ENCODE peak calls at places on chromosomes 16 and 17, in six cellular contexts. One of them, this sample, is unnamed.

GRCh38 chr16:49755291-49755611 is 100.7 kb downstream of the ZNF423 start:
- DNase-seq in nephron progenitor cell: no peak
- DNase-seq in heart left ventricle: peak
- DNase-seq in mucosa of descending colon: no peak
- DNase-seq in esophagus squamous epithelium: no peak
- DNase-seq in BJ: no peak
- DNase-seq in this sample: peak

GRCh38 chr16:56608876-56609462 is 585 bp downstream of the MT2A start:
- DNase-seq in nephron progenitor cell: no peak
- DNase-seq in heart left ventricle: no peak
- DNase-seq in mucosa of descending colon: no peak
- DNase-seq in esophagus squamous epithelium: no peak
- DNase-seq in BJ: no peak
- DNase-seq in this sample: no peak

GRCh38 chr17:7307686-7308624 is 527 bp downstream of the EIF5A start:
- DNase-seq in nephron progenitor cell: peak
- DNase-seq in heart left ventricle: peak
- DNase-seq in mucosa of descending colon: peak
- DNase-seq in esophagus squamous epithelium: no peak
- DNase-seq in BJ: no peak
- DNase-seq in this sample: no peak

GRCh38 chr16:69619514-69619913 is 53.7 kb downstream of the NFAT5 start:
- DNase-seq in nephron progenitor cell: no peak
- DNase-seq in heart left ventricle: no peak
- DNase-seq in mucosa of descending colon: no peak
- DNase-seq in esophagus squamous epithelium: no peak
- DNase-seq in BJ: no peak
- DNase-seq in this sample: no peak

GRCh38 chr17:3911271-3912053 is 4.8 kb downstream of the P2RX1 start:
- DNase-seq in nephron progenitor cell: no peak
- DNase-seq in heart left ventricle: peak
- DNase-seq in mucosa of descending colon: peak
- DNase-seq in esophagus squamous epithelium: no peak
- DNase-seq in BJ: no peak
- DNase-seq in this sample: no peak

GRCh38 chr16:1180772-1181714 is 28.1 kb downstream of the CACNA1H start:
- DNase-seq in nephron progenitor cell: peak
- DNase-seq in heart left ventricle: peak
- DNase-seq in mucosa of descending colon: no peak
- DNase-seq in esophagus squamous epithelium: no peak
- DNase-seq in BJ: no peak
- DNase-seq in this sample: no peak

GRCh38 chr16:24858219-24859041 is 12.7 kb downstream of the SLC5A11 start:
- DNase-seq in nephron progenitor cell: peak
- DNase-seq in heart left ventricle: peak
- DNase-seq in mucosa of descending colon: no peak
- DNase-seq in esophagus squamous epithelium: no peak
- DNase-seq in BJ: no peak
- DNase-seq in this sample: no peak

GRCh38 chr16:72530434-72530833 is 358.5 kb upstream of the PMFBP1 start:
- DNase-seq in nephron progenitor cell: no peak
- DNase-seq in heart left ventricle: no peak
- DNase-seq in mucosa of descending colon: no peak
- DNase-seq in esophagus squamous epithelium: no peak
- DNase-seq in BJ: no peak
- DNase-seq in this sample: peak

GRCh38 chr16:11783319-11784047 is 13.6 kb downstream of the ZC3H7A start:
- DNase-seq in nephron progenitor cell: no peak
- DNase-seq in heart left ventricle: no peak
- DNase-seq in mucosa of descending colon: no peak
- DNase-seq in esophagus squamous epithelium: no peak
- DNase-seq in BJ: no peak
- DNase-seq in this sample: no peak

GRCh38 chr16:3180445-3180878 is 7.5 kb upstream of the OR1F1 start:
- DNase-seq in nephron progenitor cell: no peak
- DNase-seq in heart left ventricle: no peak
- DNase-seq in mucosa of descending colon: no peak
- DNase-seq in esophagus squamous epithelium: no peak
- DNase-seq in BJ: no peak
- DNase-seq in this sample: no peak

GRCh38 chr17:10751569-10751968 is 21.7 kb upstream of the TMEM220 start:
- DNase-seq in nephron progenitor cell: no peak
- DNase-seq in heart left ventricle: no peak
- DNase-seq in mucosa of descending colon: no peak
- DNase-seq in esophagus squamous epithelium: no peak
- DNase-seq in BJ: no peak
- DNase-seq in this sample: no peak

GRCh38 chr16:51399908-51400670 is 249.0 kb upstream of the SALL1 start:
- DNase-seq in nephron progenitor cell: no peak
- DNase-seq in heart left ventricle: no peak
- DNase-seq in mucosa of descending colon: no peak
- DNase-seq in esophagus squamous epithelium: no peak
- DNase-seq in BJ: no peak
- DNase-seq in this sample: no peak

GRCh38 chr17:39927928-39928867 is 666 bp downstream of the LRRC3C start:
- DNase-seq in nephron progenitor cell: peak
- DNase-seq in heart left ventricle: peak
- DNase-seq in mucosa of descending colon: peak
- DNase-seq in esophagus squamous epithelium: no peak
- DNase-seq in BJ: no peak
- DNase-seq in this sample: no peak

GRCh38 chr16:54026456-54026855 is 260.1 kb downstream of the IRX3 start:
- DNase-seq in nephron progenitor cell: no peak
- DNase-seq in heart left ventricle: no peak
- DNase-seq in mucosa of descending colon: no peak
- DNase-seq in esophagus squamous epithelium: no peak
- DNase-seq in BJ: no peak
- DNase-seq in this sample: no peak

GRCh38 chr17:77288115-77288619 is 147.4 kb downstream of the SEC14L1 start:
- DNase-seq in nephron progenitor cell: no peak
- DNase-seq in heart left ventricle: no peak
- DNase-seq in mucosa of descending colon: peak
- DNase-seq in esophagus squamous epithelium: no peak
- DNase-seq in BJ: no peak
- DNase-seq in this sample: no peak

GRCh38 chr16:89350701-89351380 is 133.3 kb downstream of the ZNF778 start:
- DNase-seq in nephron progenitor cell: no peak
- DNase-seq in heart left ventricle: no peak
- DNase-seq in mucosa of descending colon: no peak
- DNase-seq in esophagus squamous epithelium: no peak
- DNase-seq in BJ: no peak
- DNase-seq in this sample: no peak

DNA sequence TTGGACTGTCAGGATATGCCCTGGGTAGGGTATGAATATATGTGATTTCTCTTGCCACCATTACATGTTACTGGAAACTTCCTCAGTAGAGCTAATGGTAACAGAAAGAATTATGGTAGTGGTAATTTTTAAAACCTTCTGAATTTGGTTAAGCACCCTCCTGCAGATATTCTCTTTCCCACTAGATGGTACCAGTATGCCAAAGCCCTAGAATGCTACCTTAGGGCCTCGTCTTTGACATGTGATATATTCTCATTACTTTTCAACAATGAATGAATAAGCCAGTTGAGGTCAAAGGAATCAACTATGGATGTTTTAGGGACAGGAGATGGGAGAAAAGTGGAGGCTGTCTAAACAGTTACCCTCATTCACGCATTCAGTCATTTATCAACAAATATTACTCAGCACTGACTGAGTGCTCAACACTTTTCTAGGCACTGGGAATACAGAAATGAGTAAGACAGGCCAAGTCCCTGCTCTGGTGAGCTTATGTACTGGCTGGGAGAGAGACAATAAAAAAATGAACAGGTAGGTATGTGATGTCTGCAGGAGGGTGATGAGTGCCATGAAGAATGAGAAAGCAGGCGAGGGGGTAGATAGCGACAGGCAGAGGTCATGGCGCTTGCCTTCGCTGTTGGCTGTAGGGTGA is 14.7 kb downstream of the CDH13 start:
- DNase-seq in nephron progenitor cell: no peak
- DNase-seq in heart left ventricle: no peak
- DNase-seq in mucosa of descending colon: no peak
- DNase-seq in esophagus squamous epithelium: no peak
- DNase-seq in BJ: no peak
- DNase-seq in this sample: no peak
- TF ChIP-seq CTCF in nephron progenitor cell: peak
- TF ChIP-seq CTCF in heart left ventricle: peak
- TF ChIP-seq CTCF in mucosa of descending colon: no peak
- TF ChIP-seq CTCF in esophagus squamous epithelium: no peak
- TF ChIP-seq CTCF in BJ: peak
- TF ChIP-seq CTCF in this sample: peak

GRCh38 chr17:47953945-47954344 is 3.7 kb downstream of the PRR15L start:
- DNase-seq in nephron progenitor cell: no peak
- DNase-seq in heart left ventricle: no peak
- DNase-seq in mucosa of descending colon: no peak
- DNase-seq in esophagus squamous epithelium: no peak
- DNase-seq in BJ: no peak
- DNase-seq in this sample: no peak
- TF ChIP-seq CTCF in nephron progenitor cell: no peak
- TF ChIP-seq CTCF in heart left ventricle: no peak
- TF ChIP-seq CTCF in mucosa of descending colon: no peak
- TF ChIP-seq CTCF in esophagus squamous epithelium: no peak
- TF ChIP-seq CTCF in BJ: no peak
- TF ChIP-seq CTCF in this sample: no peak

DNA sequence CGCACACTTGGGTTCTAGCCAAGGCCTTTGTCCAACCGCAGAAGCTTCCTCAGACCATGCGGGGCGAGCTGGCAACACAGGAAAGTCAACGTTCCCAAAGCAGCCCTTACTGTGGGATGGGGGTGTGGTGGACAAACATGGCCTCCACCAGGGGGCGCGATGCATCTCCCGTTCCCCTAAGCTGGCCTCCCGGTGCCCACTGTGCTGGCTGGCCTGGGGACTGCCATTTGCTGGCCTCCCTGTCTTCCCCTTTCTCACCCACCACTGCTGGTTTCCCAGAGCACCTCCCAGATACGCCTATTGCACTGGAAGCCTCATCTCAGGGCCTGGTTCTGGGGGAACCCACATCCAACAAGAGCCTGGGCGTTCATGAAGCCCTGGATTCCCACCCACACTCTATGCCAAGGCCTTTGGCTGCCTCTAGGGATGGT is 145.3 kb downstream of the IRF8 start:
- DNase-seq in nephron progenitor cell: peak
- DNase-seq in heart left ventricle: no peak
- DNase-seq in mucosa of descending colon: no peak
- DNase-seq in esophagus squamous epithelium: no peak
- DNase-seq in BJ: no peak
- DNase-seq in this sample: peak
- TF ChIP-seq CTCF in nephron progenitor cell: peak
- TF ChIP-seq CTCF in heart left ventricle: peak
- TF ChIP-seq CTCF in mucosa of descending colon: no peak
- TF ChIP-seq CTCF in esophagus squamous epithelium: peak
- TF ChIP-seq CTCF in BJ: peak
- TF ChIP-seq CTCF in this sample: peak

DNA sequence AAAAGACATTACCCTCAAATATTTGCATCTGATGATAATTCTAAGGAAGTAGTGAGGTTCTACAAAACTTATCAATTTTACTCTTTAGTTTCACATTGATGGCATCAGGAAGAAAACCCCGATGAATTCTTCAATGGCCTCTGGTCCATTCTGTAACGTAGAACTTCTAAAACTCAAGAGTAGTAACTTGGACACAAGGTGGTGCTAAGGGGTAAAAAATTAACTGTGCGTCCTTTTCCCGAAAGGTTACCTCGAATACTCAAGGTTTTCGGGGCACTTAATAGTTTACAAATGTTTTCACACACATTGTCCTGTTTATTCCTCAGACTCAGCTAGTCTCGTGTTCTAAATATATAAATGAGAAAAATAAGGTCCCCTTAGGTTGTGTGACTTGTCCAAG is 517.3 kb upstream of the ZFHX3 start:
- DNase-seq in nephron progenitor cell: no peak
- DNase-seq in heart left ventricle: no peak
- DNase-seq in mucosa of descending colon: no peak
- DNase-seq in esophagus squamous epithelium: no peak
- DNase-seq in BJ: no peak
- DNase-seq in this sample: no peak
- TF ChIP-seq CTCF in nephron progenitor cell: peak
- TF ChIP-seq CTCF in heart left ventricle: peak
- TF ChIP-seq CTCF in mucosa of descending colon: no peak
- TF ChIP-seq CTCF in esophagus squamous epithelium: no peak
- TF ChIP-seq CTCF in BJ: no peak
- TF ChIP-seq CTCF in this sample: peak

This sample was measured in HFF-Myc.